ENCODE peak calls at places on chromosomes 5 and 9, in ten cellular contexts. O is WTC11; M is NCI-H748 treated with DMSO at 0.1 percent for 48 hours; L is GM13977; X is H4; S is activated CD4-positive, alpha-beta T cell treated with anti-CD3 and anti-CD28 coated beads, Interleukin-2, amount 50 U/mL, for 4 hours; N is KG1; U is osteocyte; B is HEK293T; T is heart left ventricle. J is an unnamed sample.

GRCh38 chr9:75108571-75108970 is 20.3 kb downstream of the OSTF1 start:
- DNase-seq in O (no peak), M (no peak), L (no peak), X (no peak), S (peak), N (no peak), U (no peak), B (no peak), T (peak), J (no peak)

GRCh38 chr5:15535938-15536337 is 36.0 kb downstream of the FBXL7 start:
- DNase-seq in O (no peak), M (no peak), L (no peak), X (no peak), S (no peak), N (no peak), U (no peak), B (no peak), T (no peak), J (no peak)

GRCh38 chr5:72305194-72306142 is 14.6 kb downstream of the MRPS27 start:
- DNase-seq in O (no peak), M (no peak), L (peak), X (no peak), S (no peak), N (no peak), U (no peak), B (no peak), T (no peak), J (peak)

GRCh38 chr5:180644825-180645608 is 4.4 kb downstream of the FLT4 start:
- DNase-seq in O (peak), M (no peak), L (peak), X (no peak), S (no peak), N (no peak), U (no peak), B (no peak), T (peak), J (no peak)

GRCh38 chr9:137618105-137619067 is at the start of gene EHMT1:
- DNase-seq in O (peak), M (peak), L (peak), X (peak), S (peak), N (peak), U (peak), B (peak), T (peak), J (peak)

GRCh38 chr5:95284512-95285405 is at the start of gene MCTP1:
- DNase-seq in O (peak), M (peak), L (peak), X (peak), S (no peak), N (no peak), U (no peak), B (peak), T (no peak), J (peak)

GRCh38 chr5:116361171-116361967 is 213.3 kb downstream of the SEMA6A start:
- DNase-seq in O (peak), M (no peak), L (no peak), X (no peak), S (no peak), N (no peak), U (no peak), B (no peak), T (peak), J (no peak)

GRCh38 chr5:82494942-82495341 is 216.8 kb upstream of the RPS23 start:
- DNase-seq in O (no peak), M (no peak), L (no peak), X (no peak), S (no peak), N (no peak), U (no peak), B (no peak), T (no peak), J (no peak)

GRCh38 chr5:9927106-9927505 is 297.0 kb upstream of the TAS2R1 start:
- DNase-seq in O (no peak), M (no peak), L (no peak), X (no peak), S (no peak), N (no peak), U (no peak), B (no peak), T (no peak), J (no peak)

GRCh38 chr5:150642991-150643710 is 2.7 kb downstream of the SYNPO start:
- DNase-seq in O (no peak), M (no peak), L (no peak), X (no peak), S (no peak), N (no peak), U (no peak), B (no peak), T (no peak), J (no peak)

GRCh38 chr9:130713286-130713975 is 19.9 kb downstream of the EXOSC2 start:
- DNase-seq in O (peak), M (no peak), L (peak), X (no peak), S (no peak), N (no peak), U (no peak), B (no peak), T (peak), J (no peak)

GRCh38 chr9:129071526-129072131 is 9.3 kb upstream of the DOLPP1 start:
- DNase-seq in O (peak), M (no peak), L (no peak), X (no peak), S (no peak), N (no peak), U (no peak), B (no peak), T (no peak), J (no peak)